ENCODE peak calls at places on chromosomes 16 and 17, in five cellular contexts. I, N, Q, C and E are unnamed samples.

GRCh38 chr16:1968146-1968953 is 1.7 kb downstream of the RNF151 start:
- DNase-seq in I (no peak), N (no peak), Q (no peak), C (no peak), E (no peak)

GRCh38 chr17:13311301-13311700 is 290.4 kb downstream of the HS3ST3A1 start:
- DNase-seq in I (no peak), N (no peak), Q (no peak), C (no peak), E (no peak)

GRCh38 chr16:476039-476438 is 50.6 kb downstream of the RAB11FIP3 start:
- DNase-seq in I (no peak), N (no peak), Q (no peak), C (no peak), E (no peak)

GRCh38 chr17:80227156-80227555 is 6.9 kb downstream of the SLC26A11 start:
- DNase-seq in I (no peak), N (no peak), Q (no peak), C (no peak), E (no peak)

GRCh38 chr16:5621826-5622225 is 524.2 kb upstream of the EEF2KMT start:
- DNase-seq in I (no peak), N (peak), Q (no peak), C (no peak), E (no peak)

GRCh38 chr16:70472786-70473433 is 18.5 kb downstream of the FCSK start:
- DNase-seq in I (no peak), N (no peak), Q (no peak), C (no peak), E (no peak)

GRCh38 chr17:519450-520212 is 167.0 kb upstream of the RPH3AL start:
- DNase-seq in I (no peak), N (no peak), Q (no peak), C (no peak), E (no peak)

GRCh38 chr16:85536411-85537330 is 76.5 kb upstream of the GSE1 start:
- DNase-seq in I (no peak), N (no peak), Q (no peak), C (no peak), E (no peak)

GRCh38 chr16:72637306-72637705 is 410.6 kb downstream of the ZFHX3 start:
- DNase-seq in I (no peak), N (peak), Q (no peak), C (no peak), E (no peak)

GRCh38 chr17:17959520-17960361 is 12.5 kb downstream of the TOM1L2 start:
- DNase-seq in I (peak), N (no peak), Q (no peak), C (no peak), E (no peak)

GRCh38 chr17:18044609-18045008 is 5.4 kb downstream of the GID4 start:
- DNase-seq in I (no peak), N (no peak), Q (no peak), C (no peak), E (no peak)

GRCh38 chr17:46777943-46778915 is 40.3 kb downstream of the WNT3 start:
- DNase-seq in I (no peak), N (no peak), Q (no peak), C (peak), E (no peak)

GRCh38 chr17:62017496-62017895 is 47.6 kb downstream of the MED13 start:
- DNase-seq in I (no peak), N (no peak), Q (no peak), C (no peak), E (no peak)

GRCh38 chr16:67922740-67923139 is 8.9 kb downstream of the CTRL start:
- DNase-seq in I (no peak), N (no peak), Q (no peak), C (no peak), E (no peak)

GRCh38 chr17:41717408-41718286 is 5.5 kb downstream of the GAST start:
- DNase-seq in I (no peak), N (peak), Q (no peak), C (no peak), E (no peak)

GRCh38 chr17:77842906-77843249 is 115.6 kb upstream of the TNRC6C start:
- DNase-seq in I (no peak), N (no peak), Q (no peak), C (no peak), E (no peak)

GRCh38 chr16:11604783-11605563 is 18.3 kb upstream of the LITAF start:
- DNase-seq in I (no peak), N (peak), Q (no peak), C (no peak), E (no peak)

GRCh38 chr17:16515933-16516332 is 23.9 kb upstream of the LRRC75A start:
- DNase-seq in I (no peak), N (no peak), Q (no peak), C (no peak), E (peak)

GRCh38 chr17:34763727-34764665 is 184.6 kb downstream of the TMEM132E start:
- DNase-seq in I (no peak), N (no peak), Q (peak), C (no peak), E (no peak)

GRCh38 chr17:52027081-52027480 is 131.4 kb downstream of the CA10 start:
- DNase-seq in I (no peak), N (peak), Q (peak), C (no peak), E (no peak)

GRCh38 chr16:49483251-49483650 is 109.6 kb downstream of the C16orf78 start:
- DNase-seq in I (no peak), N (no peak), Q (no peak), C (no peak), E (no peak)

DNA sequence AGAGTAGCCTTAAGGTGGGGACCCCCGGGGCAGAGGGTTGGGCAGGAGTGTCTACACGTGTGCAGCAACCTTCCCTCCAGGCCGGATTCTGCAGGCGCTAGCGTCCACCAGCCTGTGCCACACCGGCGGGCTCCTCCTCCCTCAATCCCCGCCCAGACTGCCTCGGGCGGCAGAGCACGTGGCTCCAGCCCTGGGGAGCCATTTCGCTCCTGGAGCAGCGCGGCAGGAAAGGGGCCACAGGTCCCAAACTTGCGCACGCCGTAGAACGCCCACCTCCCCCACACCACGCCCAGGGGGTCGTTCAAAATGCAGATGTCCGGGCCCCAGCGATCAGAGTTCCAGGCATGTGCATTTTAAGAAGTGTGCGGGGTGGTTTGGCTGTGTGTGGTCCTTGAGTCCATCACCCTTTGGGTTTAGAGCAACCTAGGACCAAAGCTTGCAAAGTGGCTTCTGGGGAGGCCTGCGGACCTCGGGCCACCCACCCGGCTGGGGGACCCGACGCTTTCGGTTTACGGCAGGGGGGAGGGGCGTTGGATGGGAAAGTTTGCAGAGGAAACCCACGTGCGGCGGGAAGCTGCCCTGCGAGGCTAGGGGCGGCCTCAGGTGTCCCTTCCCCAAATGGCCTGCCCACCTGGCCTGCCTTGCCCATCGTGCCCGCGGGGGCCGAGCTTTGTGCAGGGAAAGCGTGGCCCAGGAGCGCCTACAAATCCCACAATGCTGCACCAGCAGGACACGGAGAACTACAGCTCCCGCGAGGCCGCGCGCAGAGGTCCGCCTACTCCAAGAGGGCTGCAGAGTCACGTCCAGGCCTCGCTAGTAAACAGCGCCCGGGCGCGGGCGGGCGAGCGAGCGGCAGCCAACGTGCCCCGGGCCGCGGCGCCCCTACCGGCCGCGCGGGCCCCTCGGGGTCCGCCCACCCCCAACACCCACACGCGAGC is 1.4 kb downstream of the TFAP4 start:
- DNase-seq in I (peak), N (peak), Q (peak), C (peak), E (peak)
- TF ChIP-seq CTCF in I (peak), N (peak), Q (peak), C (peak), E (no peak)

GRCh38 chr17:56583772-56584171 is 9.7 kb upstream of the NOG start:
- DNase-seq in I (no peak), N (no peak), Q (no peak), C (no peak), E (no peak)
- H2AFZ ChIP-seq in I (no peak), N (no peak), Q (no peak), C (peak), E (no peak)

GRCh38 chr16:57045694-57046381 is 46.5 kb upstream of the CPNE2 start:
- DNase-seq in I (peak), N (peak), Q (peak), C (peak), E (no peak)

GRCh38 chr16:57044931-57045693 is 47.3 kb upstream of the CPNE2 start:
- DNase-seq in I (no peak), N (no peak), Q (no peak), C (no peak), E (no peak)

GRCh38 chr16:57041182-57042156 is 50.9 kb upstream of the CPNE2 start:
- DNase-seq in I (peak), N (no peak), Q (no peak), C (no peak), E (peak)

GRCh38 chr16:57042157-57043111 is 49.9 kb upstream of the CPNE2 start:
- DNase-seq in I (peak), N (no peak), Q (no peak), C (no peak), E (peak)

DNA sequence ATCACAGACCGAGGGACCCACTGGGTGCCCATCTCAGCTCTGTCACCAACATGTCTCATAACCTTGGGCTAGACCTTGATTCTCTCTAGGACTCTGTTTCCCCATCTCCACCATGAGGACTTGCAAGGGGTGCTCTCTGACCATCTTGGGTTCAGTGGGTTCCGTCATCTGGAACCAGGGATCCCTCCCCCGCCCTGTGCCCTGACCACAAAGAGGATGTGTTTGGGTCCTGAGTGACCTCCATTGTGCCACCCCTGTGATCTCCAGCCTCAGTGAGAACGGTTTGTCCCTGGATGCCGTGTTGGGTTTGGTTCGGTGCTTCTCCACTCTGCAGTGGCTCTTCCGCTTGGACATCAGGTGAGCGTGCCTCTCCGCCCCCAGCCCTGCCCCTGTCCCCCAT is 49.1 kb upstream of the CPNE2 start:
- DNase-seq in I (no peak), N (no peak), Q (no peak), C (no peak), E (no peak)
- H3K4me2 ChIP-seq in I (peak), N (no peak), Q (no peak), C (no peak), E (peak)

GRCh38 chr17:44327715-44328449 is 3.3 kb upstream of the SLC25A39 start:
- DNase-seq in I (no peak), N (no peak), Q (no peak), C (no peak), E (no peak)
- TF ChIP-seq CTCF in I (no peak), N (no peak), Q (no peak), C (no peak), E (no peak)

GRCh38 chr17:64773836-64774761 is 112.0 kb upstream of the SMURF2 start:
- DNase-seq in I (no peak), N (peak), Q (peak), C (peak), E (peak)

GRCh38 chr17:64771980-64772844 is 110.1 kb upstream of the SMURF2 start:
- DNase-seq in I (no peak), N (no peak), Q (no peak), C (no peak), E (no peak)

GRCh38 chr17:64774888-64775600 is 112.9 kb upstream of the SMURF2 start:
- DNase-seq in I (no peak), N (no peak), Q (no peak), C (no peak), E (no peak)

GRCh38 chr17:64772845-64773299 is 110.8 kb upstream of the SMURF2 start:
- DNase-seq in I (no peak), N (no peak), Q (no peak), C (no peak), E (no peak)

GRCh38 chr17:64773386-64773835 is 111.3 kb upstream of the SMURF2 start:
- DNase-seq in I (no peak), N (no peak), Q (no peak), C (no peak), E (no peak)
- H2AFZ ChIP-seq in I (no peak), N (peak), Q (no peak), C (peak), E (peak)

GRCh38 chr17:58219789-58220183 is 731 bp upstream of the MKS1 start:
- DNase-seq in I (no peak), N (no peak), Q (no peak), C (no peak), E (no peak)
- H3K4me2 ChIP-seq in I (peak), N (peak), Q (peak), C (peak), E (peak)

GRCh38 chr17:70041575-70041974 is 33.5 kb upstream of the KCNJ16 start:
- DNase-seq in I (no peak), N (no peak), Q (no peak), C (no peak), E (no peak)

GRCh38 chr17:70034158-70034557 is 40.9 kb upstream of the KCNJ16 start:
- DNase-seq in I (no peak), N (no peak), Q (no peak), C (no peak), E (no peak)

GRCh38 chr17:70041061-70041460 is 34.0 kb upstream of the KCNJ16 start:
- DNase-seq in I (no peak), N (no peak), Q (no peak), C (no peak), E (no peak)

GRCh38 chr17:70040336-70040735 is 34.7 kb upstream of the KCNJ16 start:
- DNase-seq in I (no peak), N (no peak), Q (no peak), C (no peak), E (no peak)

DNA sequence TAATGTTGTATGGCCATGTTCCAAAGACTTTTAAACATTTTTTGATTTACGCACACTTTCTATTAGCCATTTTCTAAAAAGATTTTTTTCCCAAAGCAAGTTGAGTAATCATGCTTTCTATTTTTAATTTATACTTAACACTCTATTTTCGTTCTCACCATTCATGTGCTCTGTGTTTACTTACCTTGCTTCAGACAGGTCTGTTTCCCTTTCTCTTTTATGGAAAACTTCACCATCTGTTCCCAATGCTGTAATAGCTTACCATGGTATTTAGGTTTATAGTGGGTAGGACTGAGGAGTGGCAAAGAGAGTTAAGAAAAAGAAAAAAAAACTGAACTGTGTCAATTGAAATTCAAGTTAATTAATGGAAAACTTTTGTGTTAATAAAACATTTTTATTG is 37.5 kb upstream of the KCNJ16 start:
- DNase-seq in I (no peak), N (no peak), Q (no peak), C (no peak), E (no peak)
- TF ChIP-seq CTCF in I (no peak), N (no peak), Q (no peak), C (no peak), E (no peak)

GRCh38 chr16:88784856-88785105 is 239 bp downstream of the PIEZO1 start:
- DNase-seq in I (no peak), N (no peak), Q (no peak), C (no peak), E (no peak)
- H2AFZ ChIP-seq in I (peak), N (peak), Q (no peak), C (peak), E (no peak)